ENCODE peak calls at places on chromosome 10, in eight cellular contexts. R is ACHN; W is H54; J is activated naive CD4-positive, alpha-beta T cell; A is suprapubic skin; G is cardiac septum; O is RWPE1; L is iPS DF 6.9. S is an unnamed sample.

GRCh38 chr10:75245354-75246001 is 9.7 kb upstream of the COMTD1 start:
- DNase-seq in R (no peak), W (no peak), J (no peak), A (no peak), G (no peak), O (no peak), L (no peak), S (peak)

GRCh38 chr10:2852574-2853323 is 214.6 kb upstream of the PFKP start:
- DNase-seq in R (no peak), W (no peak), J (no peak), A (no peak), G (no peak), O (no peak), L (no peak), S (no peak)

GRCh38 chr10:12419279-12419847 is 70.0 kb downstream of the CAMK1D start:
- DNase-seq in R (peak), W (peak), J (peak), A (peak), G (no peak), O (peak), L (no peak), S (no peak)

GRCh38 chr10:120607710-120608703 is 151.0 kb downstream of the PLPP4 start:
- DNase-seq in R (peak), W (no peak), J (no peak), A (no peak), G (no peak), O (no peak), L (no peak), S (no peak)

GRCh38 chr10:122021421-122021820 is 32.5 kb downstream of the TACC2 start:
- DNase-seq in R (no peak), W (no peak), J (no peak), A (peak), G (no peak), O (no peak), L (no peak), S (no peak)

GRCh38 chr10:29859521-29860130 is 199.8 kb downstream of the JCAD start:
- DNase-seq in R (no peak), W (no peak), J (no peak), A (no peak), G (no peak), O (no peak), L (no peak), S (no peak)

GRCh38 chr10:132688580-132689420 is 97.1 kb downstream of the NKX6-2 start:
- DNase-seq in R (no peak), W (no peak), J (no peak), A (peak), G (peak), O (no peak), L (no peak), S (no peak)

GRCh38 chr10:8133146-8133545 is 78.7 kb downstream of the GATA3 start:
- DNase-seq in R (no peak), W (no peak), J (no peak), A (no peak), G (no peak), O (no peak), L (no peak), S (no peak)

GRCh38 chr10:3071405-3072198 is 4.3 kb downstream of the PFKP start:
- DNase-seq in R (peak), W (peak), J (no peak), A (no peak), G (no peak), O (peak), L (no peak), S (peak)

GRCh38 chr10:27319752-27320561 is 79.4 kb upstream of the ACBD5 start:
- DNase-seq in R (peak), W (peak), J (no peak), A (peak), G (peak), O (peak), L (no peak), S (peak)

GRCh38 chr10:73581912-73582311 is 9.2 kb downstream of the USP54 start:
- DNase-seq in R (no peak), W (no peak), J (no peak), A (no peak), G (no peak), O (no peak), L (no peak), S (no peak)

GRCh38 chr10:132202070-132202970 is 15.6 kb downstream of the DPYSL4 start:
- DNase-seq in R (no peak), W (no peak), J (no peak), A (no peak), G (no peak), O (no peak), L (no peak), S (no peak)

GRCh38 chr10:85420501-85421191 is 945.9 kb downstream of the GRID1 start:
- DNase-seq in R (no peak), W (no peak), J (no peak), A (no peak), G (no peak), O (no peak), L (peak), S (peak)

GRCh38 chr10:126117196-126117595 is 220.8 kb downstream of the FANK1 start:
- DNase-seq in R (no peak), W (no peak), J (no peak), A (no peak), G (no peak), O (no peak), L (no peak), S (peak)

GRCh38 chr10:13390604-13391522 is 42.8 kb upstream of the SEPHS1 start:
- DNase-seq in R (peak), W (no peak), J (no peak), A (no peak), G (no peak), O (no peak), L (no peak), S (no peak)

GRCh38 chr10:120735773-120736371 is 115.3 kb upstream of the WDR11 start:
- DNase-seq in R (peak), W (no peak), J (no peak), A (no peak), G (no peak), O (peak), L (no peak), S (peak)

GRCh38 chr10:96995851-96996250 is 163.8 kb downstream of the LCOR start:
- DNase-seq in R (no peak), W (no peak), J (no peak), A (no peak), G (no peak), O (no peak), L (no peak), S (no peak)

GRCh38 chr10:96502561-96503267 is 11.0 kb downstream of the TLL2 start:
- DNase-seq in R (peak), W (no peak), J (no peak), A (no peak), G (peak), O (peak), L (no peak), S (no peak)

GRCh38 chr10:35640474-35640873 is 1.6 kb downstream of the FZD8 start:
- DNase-seq in R (peak), W (peak), J (no peak), A (peak), G (no peak), O (peak), L (no peak), S (peak)

GRCh38 chr10:103637855-103638561 is 144.5 kb downstream of the NEURL1 start:
- DNase-seq in R (no peak), W (no peak), J (no peak), A (no peak), G (peak), O (no peak), L (no peak), S (peak)

GRCh38 chr10:132392811-132393694 is 3.9 kb upstream of the PWWP2B start:
- DNase-seq in R (peak), W (peak), J (no peak), A (peak), G (no peak), O (no peak), L (no peak), S (peak)

GRCh38 chr10:84540617-84541288 is 212.4 kb downstream of the CCSER2 start:
- DNase-seq in R (peak), W (peak), J (peak), A (peak), G (no peak), O (peak), L (peak), S (peak)

GRCh38 chr10:99435986-99436633 is 5.7 kb upstream of the GOT1 start:
- DNase-seq in R (peak), W (no peak), J (no peak), A (no peak), G (no peak), O (no peak), L (no peak), S (peak)

GRCh38 chr10:23886355-23886754 is 322.6 kb upstream of the KIAA1217 start:
- DNase-seq in R (peak), W (no peak), J (no peak), A (no peak), G (no peak), O (no peak), L (peak), S (no peak)

GRCh38 chr10:124983321-124983720 is 41.4 kb downstream of the ZRANB1 start:
- DNase-seq in R (no peak), W (no peak), J (no peak), A (no peak), G (no peak), O (no peak), L (no peak), S (peak)

GRCh38 chr10:34434119-34434594 is 380.9 kb downstream of the PARD3 start:
- DNase-seq in R (no peak), W (no peak), J (no peak), A (no peak), G (no peak), O (no peak), L (no peak), S (peak)

GRCh38 chr10:13382759-13383753 is 35.0 kb upstream of the SEPHS1 start:
- DNase-seq in R (peak), W (no peak), J (no peak), A (peak), G (no peak), O (peak), L (no peak), S (peak)

GRCh38 chr10:79268717-79269116 is 78.6 kb upstream of the PPIF start:
- DNase-seq in R (no peak), W (no peak), J (no peak), A (no peak), G (no peak), O (no peak), L (no peak), S (no peak)

S was measured in trophoblast cell.